ENCODE peak calls at places on chromosomes 4 and X, in four cellular contexts. N is IMR-90, Y is HCT116, M is mammary epithelial cell. L is an unnamed sample.

GRCh38 chrX:56978172-56978571 is 17.2 kb downstream of the SPIN3 start:
- DNase-seq in N (peak; percentile 44), Y (peak; percentile 15), M (peak; percentile 63), L (peak; percentile 58)

GRCh38 chr4:79024371-79024770 is 85.1 kb upstream of the PAQR3 start:
- DNase-seq in N (no peak), Y (no peak), M (no peak), L (no peak)

GRCh38 chrX:69238960-69239231 is 73.6 kb upstream of the PJA1 start:
- DNase-seq in N (no peak), Y (no peak), M (no peak), L (no peak)

GRCh38 chrX:43627147-43627546 is 29.0 kb upstream of the MAOA start:
- DNase-seq in N (no peak), Y (no peak), M (no peak), L (no peak)

GRCh38 chrX:113920661-113921060 is 663.2 kb upstream of the HTR2C start:
- DNase-seq in N (no peak), Y (no peak), M (no peak), L (no peak)

GRCh38 chr4:1299301-1299860 is 9.7 kb downstream of the MAEA start:
- DNase-seq in N (no peak), Y (no peak), M (no peak), L (no peak)

GRCh38 chrX:22392176-22392814 is 119.6 kb downstream of the CBLL2 start:
- DNase-seq in N (no peak), Y (no peak), M (no peak), L (no peak)

GRCh38 chr4:93771640-93772411 is 56.7 kb upstream of the ATOH1 start:
- DNase-seq in N (no peak), Y (no peak), M (no peak), L (no peak)

GRCh38 chr4:8201341-8201781 is 2.3 kb downstream of the SH3TC1 start:
- DNase-seq in N (no peak), Y (no peak), M (no peak), L (no peak)

GRCh38 chrX:14922437-14922836 is 49.2 kb downstream of the MOSPD2 start:
- DNase-seq in N (peak; percentile 94), Y (no peak), M (peak; percentile 84), L (peak; percentile 77)

GRCh38 chr4:3657917-3658913 is 108.0 kb upstream of the ADRA2C start:
- DNase-seq in N (peak; percentile 90), Y (no peak), M (no peak), L (peak; percentile 20)

GRCh38 chr4:117164338-117164737 is 79.0 kb upstream of the TRAM1L1 start:
- DNase-seq in N (no peak), Y (peak; percentile 12), M (no peak), L (no peak)

GRCh38 chr4:99642725-99643489 is 14.7 kb downstream of the C4orf54 start:
- DNase-seq in N (no peak), Y (no peak), M (no peak), L (no peak)

GRCh38 chrX:150692837-150693781 is at the start of gene MTMR1:
- DNase-seq in N (no peak), Y (no peak), M (no peak), L (peak; percentile 56)

GRCh38 chr4:81635128-81635527 is 163.4 kb upstream of the RASGEF1B start:
- DNase-seq in N (no peak), Y (no peak), M (no peak), L (no peak)

GRCh38 chrX:112832481-112833095 is 8.0 kb downstream of the AMOT start:
- DNase-seq in N (peak; percentile 7), Y (peak; percentile 12), M (peak; percentile 22), L (no peak)

GRCh38 chr4:5893013-5893580 is at the start of gene CRMP1:
- DNase-seq in N (no peak), Y (no peak), M (no peak), L (peak; percentile 8)

GRCh38 chrX:17596546-17597205 is 140.6 kb upstream of the SCML1 start:
- DNase-seq in N (no peak), Y (no peak), M (no peak), L (no peak)

GRCh38 chr4:91302120-91302519 is 1001.6 kb upstream of the GRID2 start:
- DNase-seq in N (no peak), Y (no peak), M (no peak), L (no peak)

GRCh38 chrX:108397627-108398392 is 40.4 kb downstream of the COL4A6 start:
- DNase-seq in N (peak; percentile 4), Y (no peak), M (peak; percentile 86), L (peak; percentile 59)

GRCh38 chr4:153541426-153542096 is 75.4 kb downstream of the TMEM131L start:
- DNase-seq in N (peak; percentile 95), Y (no peak), M (peak; percentile 90), L (peak; percentile 62)

GRCh38 chrX:19840899-19841648 is 46.3 kb downstream of the SH3KBP1 start:
- DNase-seq in N (no peak), Y (no peak), M (no peak), L (no peak)

GRCh38 chr4:125750827-125751466 is 436.2 kb downstream of the FAT4 start:
- DNase-seq in N (peak; percentile 54), Y (no peak), M (no peak), L (peak; percentile 59)

GRCh38 chrX:22249371-22249770 is 23.3 kb upstream of the CBLL2 start:
- DNase-seq in N (no peak), Y (no peak), M (no peak), L (no peak)

GRCh38 chr4:185141777-185142176 is 1.3 kb upstream of the SLC25A4 start:
- DNase-seq in N (no peak), Y (no peak), M (no peak), L (no peak)

GRCh38 chr4:185144601-185145240 is 1.7 kb downstream of the SLC25A4 start:
- DNase-seq in N (no peak), Y (no peak), M (no peak), L (no peak)

GRCh38 chr4:185142911-185143595 is at the start of gene SLC25A4:
- DNase-seq in N (peak; percentile 62), Y (peak; percentile 28), M (peak; percentile 65), L (peak; percentile 89)

GRCh38 chr4:185142563-185142910 is 529 bp upstream of the SLC25A4 start:
- DNase-seq in N (no peak), Y (no peak), M (no peak), L (no peak)

GRCh38 chr4:185143596-185143969 is 517 bp downstream of the SLC25A4 start:
- DNase-seq in N (peak; percentile 17), Y (no peak), M (peak; percentile 53), L (peak; percentile 71)
- H3K9ac ChIP-seq in N (peak overlapping the region; percentile 73), Y (peak overlapping the region; percentile 61), M (peak overlapping the region; percentile 21), L (peak overlapping the region; percentile 78)

GRCh38 chrX:40908026-40908425 is 172.7 kb upstream of the MED14 start:
- DNase-seq in N (peak; percentile 49), Y (no peak), M (no peak), L (no peak)

GRCh38 chrX:40912166-40912565 is 173.1 kb upstream of the USP9X start:
- DNase-seq in N (no peak), Y (no peak), M (no peak), L (no peak)

GRCh38 chrX:40908857-40909475 is 173.6 kb upstream of the MED14 start:
- DNase-seq in N (peak; percentile 73), Y (peak; percentile 16), M (peak; percentile 53), L (peak; percentile 45)

GRCh38 chrX:40912576-40912975 is 172.7 kb upstream of the USP9X start:
- DNase-seq in N (no peak), Y (no peak), M (peak; percentile 81), L (no peak)
- H3K9ac ChIP-seq in N (no peak overlapping the region), Y (no peak overlapping the region), M (no peak overlapping the region), L (no peak overlapping the region)

GRCh38 chr4:186889876-186890643 is 166.4 kb upstream of the FAT1 start:
- DNase-seq in N (no peak), Y (no peak), M (no peak), L (no peak)
- H3K9ac ChIP-seq in N (no peak overlapping the region), Y (no peak overlapping the region), M (no peak overlapping the region), L (no peak overlapping the region)

GRCh38 chrX:119401569-119401968 is 2.4 kb downstream of the SLC25A43 start:
- DNase-seq in N (no peak), Y (no peak), M (no peak), L (no peak)

GRCh38 chrX:119402588-119402987 is 3.5 kb downstream of the SLC25A43 start:
- DNase-seq in N (no peak), Y (no peak), M (no peak), L (no peak)

GRCh38 chrX:119398974-119399771 is at the start of gene SLC25A43:
- DNase-seq in N (no peak), Y (no peak), M (peak; percentile 11), L (peak; percentile 61)

GRCh38 chrX:119399772-119400101 is 601 bp downstream of the SLC25A43 start:
- DNase-seq in N (no peak), Y (no peak), M (no peak), L (peak; percentile 55)

DNA sequence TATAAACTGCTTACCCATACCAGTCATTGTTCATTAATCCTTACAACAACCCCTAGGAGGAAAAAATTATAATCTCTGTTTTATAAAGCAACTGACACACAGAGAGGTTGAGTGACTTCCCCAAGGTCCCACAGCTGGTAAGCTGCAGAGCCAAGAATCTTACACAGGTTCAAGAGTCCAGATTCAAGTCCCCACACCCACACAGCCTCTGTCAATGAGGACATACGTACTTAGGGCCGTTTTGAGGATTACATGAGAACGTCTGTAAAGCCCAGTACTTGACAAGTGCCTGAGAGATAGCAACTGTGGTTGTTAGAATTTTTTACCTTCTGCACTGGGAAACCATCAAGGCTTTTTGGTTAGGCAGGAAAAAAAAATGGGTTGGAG is 556 bp upstream of the SLC25A43 start:
- DNase-seq in N (no peak), Y (no peak), M (no peak), L (peak; percentile 32)
- H3K9ac ChIP-seq in N (peak overlapping the region; percentile 75), Y (peak overlapping the region; percentile 67), M (no peak overlapping the region), L (peak overlapping the region; percentile 86)

DNA sequence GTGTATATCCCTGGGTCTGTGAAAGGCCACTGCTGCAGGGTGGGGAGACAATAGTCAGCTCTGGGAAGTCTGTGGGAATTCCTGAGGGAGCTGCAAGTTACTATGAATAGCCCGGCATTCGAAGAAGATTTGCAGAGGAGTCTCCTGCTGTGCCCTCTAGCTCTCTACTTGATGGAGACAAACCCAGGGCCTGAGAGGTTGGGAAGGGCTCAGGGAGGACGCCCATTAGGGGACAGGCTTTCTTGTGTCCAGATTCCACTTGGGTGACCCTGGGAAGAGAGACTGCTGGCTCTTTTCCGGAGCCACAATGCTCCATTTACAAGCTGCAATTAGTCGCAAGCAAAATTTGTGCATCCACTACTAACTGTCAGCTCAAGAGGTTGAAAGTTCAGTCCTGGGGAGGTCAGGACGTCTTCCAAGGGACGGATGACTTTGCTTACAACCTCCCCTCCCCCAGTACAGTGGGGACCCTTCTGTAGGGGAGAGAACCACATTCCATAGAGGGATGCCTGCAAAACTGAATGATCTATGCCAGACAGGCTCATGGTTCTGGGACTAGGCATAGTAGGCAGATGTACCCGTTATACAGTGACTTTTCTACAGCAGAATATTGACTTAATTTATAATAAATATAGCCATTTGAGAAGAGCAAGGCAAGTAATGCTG is 48.2 kb upstream of the PHOX2B start:
- DNase-seq in N (no peak), Y (no peak), M (no peak), L (no peak)
- H3K9ac ChIP-seq in N (no peak overlapping the region), Y (no peak overlapping the region), M (no peak overlapping the region), L (no peak overlapping the region)

DNA sequence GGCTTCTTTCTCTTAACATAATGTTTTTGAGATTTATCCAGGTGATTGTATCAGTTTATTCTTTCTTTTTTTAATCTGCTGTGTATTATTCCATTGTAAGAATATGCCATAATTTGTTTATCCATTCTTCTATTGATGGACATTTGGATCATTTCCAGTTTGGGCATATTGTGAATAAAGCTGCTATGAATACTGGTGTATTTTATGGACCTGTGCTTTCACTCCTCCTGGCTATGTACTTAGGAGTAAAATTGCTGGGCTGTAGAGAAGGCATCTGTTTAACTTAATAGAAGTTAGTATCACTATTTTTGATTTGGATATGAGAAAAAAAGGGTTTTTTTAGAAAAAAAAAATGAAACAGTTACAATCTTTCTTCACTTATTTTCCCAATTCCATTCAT is 50.0 kb upstream of the FAM9C start:
- DNase-seq in N (no peak), Y (no peak), M (no peak), L (no peak)
- H3K9ac ChIP-seq in N (no peak overlapping the region), Y (no peak overlapping the region), M (no peak overlapping the region), L (peak overlapping the region; percentile 35)

GRCh38 chrX:154046262-154046771 is 26.6 kb upstream of the IRAK1 start:
- DNase-seq in N (peak; percentile 86), Y (no peak), M (no peak), L (peak; percentile 82)
- H3K9ac ChIP-seq in N (peak overlapping the region; percentile 8), Y (no peak overlapping the region), M (no peak overlapping the region), L (peak overlapping the region; percentile 72)

L was measured in adipocyte.